ENCODE peak calls at places on chromosomes 13 and 19, in six cellular contexts. One of them, this sample, is unnamed.

GRCh38 chr13:32176696-32177095 is 138.5 kb downstream of the ZAR1L start:
- DNase-seq in stimulated activated CD4-positive, alpha-beta T cell treated with anti-CD3 and anti-CD28 coated beads, Interleukin-2, amount 100 ng/mL, for 48 hours: no peak
- DNase-seq in iris pigment epithelial cell: no peak
- DNase-seq in amygdala: no peak
- DNase-seq in NCI-H2171: no peak
- DNase-seq in HCT116: no peak
- DNase-seq in this sample: no peak

GRCh38 chr13:35630551-35631275 is 154.2 kb upstream of the MAB21L1 start:
- DNase-seq in NCI-H2171: no peak
- DNase-seq in iris pigment epithelial cell: peak; percentile 64
- DNase-seq in stimulated activated CD4-positive, alpha-beta T cell treated with anti-CD3 and anti-CD28 coated beads, Interleukin-2, amount 100 ng/mL, for 48 hours: no peak
- DNase-seq in amygdala: no peak
- DNase-seq in HCT116: peak; percentile 40
- DNase-seq in this sample: no peak

GRCh38 chr19:4660181-4660791 is 9.9 kb downstream of the MYDGF start:
- DNase-seq in NCI-H2171: peak; percentile 43
- DNase-seq in HCT116: no peak
- DNase-seq in amygdala: no peak
- DNase-seq in iris pigment epithelial cell: no peak
- DNase-seq in stimulated activated CD4-positive, alpha-beta T cell treated with anti-CD3 and anti-CD28 coated beads, Interleukin-2, amount 100 ng/mL, for 48 hours: no peak
- DNase-seq in this sample: no peak

GRCh38 chr13:33490461-33491327 is 205.1 kb upstream of the STARD13 start:
- DNase-seq in HCT116: no peak
- DNase-seq in amygdala: no peak
- DNase-seq in NCI-H2171: no peak
- DNase-seq in stimulated activated CD4-positive, alpha-beta T cell treated with anti-CD3 and anti-CD28 coated beads, Interleukin-2, amount 100 ng/mL, for 48 hours: no peak
- DNase-seq in iris pigment epithelial cell: peak; percentile 53
- DNase-seq in this sample: no peak

GRCh38 chr13:26605845-26606244 is 48.4 kb downstream of the WASF3 start:
- DNase-seq in iris pigment epithelial cell: no peak
- DNase-seq in stimulated activated CD4-positive, alpha-beta T cell treated with anti-CD3 and anti-CD28 coated beads, Interleukin-2, amount 100 ng/mL, for 48 hours: no peak
- DNase-seq in amygdala: no peak
- DNase-seq in HCT116: no peak
- DNase-seq in NCI-H2171: no peak
- DNase-seq in this sample: no peak

GRCh38 chr13:38821753-38822551 is 135.1 kb downstream of the FREM2 start:
- DNase-seq in stimulated activated CD4-positive, alpha-beta T cell treated with anti-CD3 and anti-CD28 coated beads, Interleukin-2, amount 100 ng/mL, for 48 hours: no peak
- DNase-seq in NCI-H2171: no peak
- DNase-seq in iris pigment epithelial cell: no peak
- DNase-seq in HCT116: no peak
- DNase-seq in amygdala: peak; percentile 30
- DNase-seq in this sample: no peak

GRCh38 chr13:98293570-98294142 is 116.6 kb upstream of the RNF113B start:
- DNase-seq in HCT116: no peak
- DNase-seq in amygdala: no peak
- DNase-seq in stimulated activated CD4-positive, alpha-beta T cell treated with anti-CD3 and anti-CD28 coated beads, Interleukin-2, amount 100 ng/mL, for 48 hours: no peak
- DNase-seq in iris pigment epithelial cell: peak; percentile 33
- DNase-seq in NCI-H2171: no peak
- DNase-seq in this sample: no peak

GRCh38 chr19:18733196-18733647 is 49.7 kb downstream of the CRTC1 start:
- DNase-seq in amygdala: no peak
- DNase-seq in stimulated activated CD4-positive, alpha-beta T cell treated with anti-CD3 and anti-CD28 coated beads, Interleukin-2, amount 100 ng/mL, for 48 hours: no peak
- DNase-seq in NCI-H2171: peak; percentile 86
- DNase-seq in HCT116: no peak
- DNase-seq in iris pigment epithelial cell: peak; percentile 65
- DNase-seq in this sample: no peak

GRCh38 chr13:81304121-81304659 is 963.3 kb upstream of the SPRY2 start:
- DNase-seq in iris pigment epithelial cell: no peak
- DNase-seq in amygdala: no peak
- DNase-seq in NCI-H2171: no peak
- DNase-seq in HCT116: no peak
- DNase-seq in stimulated activated CD4-positive, alpha-beta T cell treated with anti-CD3 and anti-CD28 coated beads, Interleukin-2, amount 100 ng/mL, for 48 hours: no peak
- DNase-seq in this sample: no peak

GRCh38 chr13:42875448-42876269 is 94.3 kb downstream of the FAM216B start:
- DNase-seq in stimulated activated CD4-positive, alpha-beta T cell treated with anti-CD3 and anti-CD28 coated beads, Interleukin-2, amount 100 ng/mL, for 48 hours: no peak
- DNase-seq in amygdala: no peak
- DNase-seq in HCT116: no peak
- DNase-seq in NCI-H2171: no peak
- DNase-seq in iris pigment epithelial cell: peak; percentile 80
- DNase-seq in this sample: no peak

GRCh38 chr13:113657851-113658741 is at the start of gene ATP4B:
- DNase-seq in amygdala: no peak
- DNase-seq in stimulated activated CD4-positive, alpha-beta T cell treated with anti-CD3 and anti-CD28 coated beads, Interleukin-2, amount 100 ng/mL, for 48 hours: no peak
- DNase-seq in NCI-H2171: no peak
- DNase-seq in HCT116: no peak
- DNase-seq in iris pigment epithelial cell: no peak
- DNase-seq in this sample: no peak

GRCh38 chr13:77521595-77522367 is 13.7 kb upstream of the SCEL start:
- DNase-seq in amygdala: no peak
- DNase-seq in stimulated activated CD4-positive, alpha-beta T cell treated with anti-CD3 and anti-CD28 coated beads, Interleukin-2, amount 100 ng/mL, for 48 hours: no peak
- DNase-seq in NCI-H2171: no peak
- DNase-seq in iris pigment epithelial cell: peak; percentile 69
- DNase-seq in HCT116: no peak
- DNase-seq in this sample: peak; percentile 9

GRCh38 chr13:68550330-68550729 is 1320.2 kb upstream of the PCDH9 start:
- DNase-seq in iris pigment epithelial cell: no peak
- DNase-seq in stimulated activated CD4-positive, alpha-beta T cell treated with anti-CD3 and anti-CD28 coated beads, Interleukin-2, amount 100 ng/mL, for 48 hours: no peak
- DNase-seq in HCT116: no peak
- DNase-seq in amygdala: no peak
- DNase-seq in NCI-H2171: no peak
- DNase-seq in this sample: no peak

GRCh38 chr13:19089315-19089714 is 92.3 kb downstream of the TUBA3C start:
- DNase-seq in iris pigment epithelial cell: no peak
- DNase-seq in amygdala: no peak
- DNase-seq in NCI-H2171: no peak
- DNase-seq in stimulated activated CD4-positive, alpha-beta T cell treated with anti-CD3 and anti-CD28 coated beads, Interleukin-2, amount 100 ng/mL, for 48 hours: no peak
- DNase-seq in HCT116: no peak
- DNase-seq in this sample: no peak

GRCh38 chr13:45257638-45258338 is 56.9 kb upstream of the KCTD4 start:
- DNase-seq in amygdala: no peak
- DNase-seq in iris pigment epithelial cell: peak; percentile 56
- DNase-seq in HCT116: no peak
- DNase-seq in stimulated activated CD4-positive, alpha-beta T cell treated with anti-CD3 and anti-CD28 coated beads, Interleukin-2, amount 100 ng/mL, for 48 hours: no peak
- DNase-seq in NCI-H2171: no peak
- DNase-seq in this sample: no peak

GRCh38 chr19:39873385-39873784 is 27.2 kb upstream of the FBL start:
- DNase-seq in HCT116: no peak
- DNase-seq in NCI-H2171: no peak
- DNase-seq in amygdala: no peak
- DNase-seq in iris pigment epithelial cell: no peak
- DNase-seq in stimulated activated CD4-positive, alpha-beta T cell treated with anti-CD3 and anti-CD28 coated beads, Interleukin-2, amount 100 ng/mL, for 48 hours: no peak
- DNase-seq in this sample: no peak

GRCh38 chr13:35716186-35716585 is 239.7 kb upstream of the MAB21L1 start:
- DNase-seq in NCI-H2171: no peak
- DNase-seq in stimulated activated CD4-positive, alpha-beta T cell treated with anti-CD3 and anti-CD28 coated beads, Interleukin-2, amount 100 ng/mL, for 48 hours: no peak
- DNase-seq in HCT116: no peak
- DNase-seq in amygdala: no peak
- DNase-seq in iris pigment epithelial cell: peak; percentile 26
- DNase-seq in this sample: no peak